ENCODE peak calls at places on chromosomes 11 and 22, in eight cellular contexts. T is brain microvascular endothelial cell, W is GM23248, Z is colonic mucosa, L is mammary epithelial cell, O is cardiac muscle cell, B is sigmoid colon, F is right atrium auricular region. A is an unnamed sample.

GRCh38 chr22:30044369-30044768 is 35.9 kb upstream of the HORMAD2 start:
- DNase-seq in W (peak), F (peak), L (peak), B (peak), T (peak), Z (peak), O (peak), A (no peak)

GRCh38 chr22:32469799-32470212 is 4.8 kb upstream of the FBXO7 start:
- DNase-seq in W (peak), F (no peak), T (peak), O (peak), L (peak), B (peak), Z (no peak), A (no peak)

GRCh38 chr11:19872526-19873135 is 160.0 kb downstream of the NAV2 start:
- DNase-seq in L (peak), O (no peak), T (no peak), Z (no peak), W (no peak), F (no peak), B (no peak), A (no peak)

GRCh38 chr22:23790819-23791736 is 4.3 kb downstream of the SMARCB1 start:
- DNase-seq in B (no peak), W (peak), Z (no peak), T (no peak), L (no peak), O (peak), F (no peak), A (no peak)

GRCh38 chr22:21876486-21877176 is 9.2 kb upstream of the MAPK1 start:
- DNase-seq in L (peak), Z (no peak), O (peak), B (no peak), W (peak), T (peak), F (no peak), A (peak)

GRCh38 chr22:30392661-30393321 is 4.0 kb upstream of the SEC14L2 start:
- DNase-seq in Z (no peak), T (no peak), W (peak), O (no peak), L (no peak), B (no peak), F (no peak), A (no peak)

GRCh38 chr11:94089356-94089755 is 39.3 kb upstream of the PANX1 start:
- DNase-seq in T (no peak), W (no peak), Z (no peak), L (no peak), F (no peak), B (no peak), O (no peak), A (no peak)

GRCh38 chr22:17846326-17846992 is 72.2 kb upstream of the BID start:
- DNase-seq in T (no peak), B (peak), W (peak), O (no peak), L (no peak), Z (no peak), F (no peak), A (no peak)

GRCh38 chr11:130945945-130946344 is 29.7 kb upstream of the SNX19 start:
- DNase-seq in O (peak), F (no peak), L (peak), T (peak), W (peak), B (peak), Z (no peak), A (no peak)

GRCh38 chr11:72955466-72955865 is 141.3 kb downstream of the ATG16L2 start:
- DNase-seq in L (no peak), W (no peak), F (no peak), B (no peak), T (no peak), O (no peak), Z (no peak), A (no peak)

GRCh38 chr22:21628386-21629261 is 1.2 kb downstream of the YDJC start:
- DNase-seq in B (no peak), L (no peak), Z (no peak), F (no peak), T (no peak), W (no peak), O (no peak), A (no peak)

GRCh38 chr22:30290318-30290678 is 993 bp upstream of the CASTOR1 start:
- DNase-seq in L (no peak), F (no peak), B (no peak), W (peak), O (no peak), T (no peak), Z (no peak), A (no peak)

GRCh38 chr11:112363527-112363926 is 102.9 kb upstream of the PLET1 start:
- DNase-seq in O (peak), B (no peak), L (no peak), W (peak), F (no peak), T (no peak), Z (no peak), A (no peak)

GRCh38 chr11:63560506-63561179 is 2.5 kb downstream of the PLAAT2 start:
- DNase-seq in F (peak), B (peak), Z (peak), O (no peak), L (peak), W (no peak), T (no peak), A (no peak)

GRCh38 chr11:102780491-102780918 is at the start of gene MMP10:
- DNase-seq in T (peak), B (no peak), F (no peak), Z (no peak), W (peak), O (peak), L (peak), A (no peak)

GRCh38 chr11:72969894-72970335 is 155.7 kb downstream of the ATG16L2 start:
- DNase-seq in L (peak), O (peak), B (no peak), Z (no peak), T (peak), W (peak), F (no peak), A (peak)

GRCh38 chr11:1484061-1484671 is 2.4 kb downstream of the MOB2 start:
- DNase-seq in L (no peak), W (no peak), B (peak), T (no peak), Z (no peak), O (no peak), F (no peak), A (no peak)

GRCh38 chr11:43924112-43924855 is 18.2 kb upstream of the C11orf96 start:
- DNase-seq in W (no peak), T (no peak), L (no peak), B (no peak), F (no peak), O (no peak), Z (no peak), A (no peak)

GRCh38 chr11:88555829-88556202 is 218.3 kb upstream of the CTSC start:
- DNase-seq in T (no peak), F (no peak), L (peak), W (peak), O (peak), B (no peak), Z (no peak), A (no peak)

GRCh38 chr22:23149743-23150238 is 4.5 kb downstream of the RAB36 start:
- DNase-seq in B (no peak), O (no peak), L (no peak), Z (no peak), T (no peak), W (no peak), F (no peak), A (no peak)

GRCh38 chr11:125408281-125408680 is 87.8 kb downstream of the FEZ1 start:
- DNase-seq in Z (no peak), W (no peak), B (peak), F (no peak), L (no peak), T (no peak), O (no peak), A (no peak)

GRCh38 chr11:40987895-40988435 is 471.5 kb downstream of the LRRC4C start:
- DNase-seq in W (no peak), T (no peak), O (no peak), F (no peak), Z (no peak), B (no peak), L (peak), A (no peak)

GRCh38 chr11:22671751-22672150 is 5.3 kb downstream of the GAS2 start:
- DNase-seq in Z (no peak), L (no peak), F (no peak), O (peak), B (no peak), T (no peak), W (peak), A (no peak)

GRCh38 chr22:50218996-50219727 is 18.4 kb downstream of the SELENOO start:
- DNase-seq in W (peak), L (peak), B (peak), O (peak), F (peak), T (peak), Z (peak), A (no peak)

GRCh38 chr22:43110927-43111623 is 525 bp downstream of the BIK start:
- DNase-seq in O (no peak), Z (peak), L (peak), W (peak), B (no peak), F (no peak), T (no peak), A (peak)

GRCh38 chr11:76789443-76789719 is 6.2 kb downstream of the TSKU start:
- DNase-seq in Z (no peak), L (no peak), T (no peak), B (peak), W (no peak), F (no peak), O (no peak), A (no peak)

GRCh38 chr11:79902493-79902892 is 461.7 kb upstream of the TENM4 start:
- DNase-seq in F (no peak), T (peak), W (no peak), L (peak), B (no peak), O (no peak), Z (no peak), A (no peak)

GRCh38 chr11:115379528-115379927 is 124.7 kb downstream of the CADM1 start:
- DNase-seq in L (no peak), F (no peak), O (no peak), Z (no peak), T (no peak), W (no peak), B (no peak), A (no peak)

GRCh38 chr22:18096823-18097222 is 13.8 kb upstream of the TUBA8 start:
- DNase-seq in O (no peak), W (no peak), Z (no peak), F (no peak), L (no peak), T (no peak), B (no peak), A (no peak)

GRCh38 chr11:122751298-122752070 is 86.8 kb upstream of the CRTAM start:
- DNase-seq in B (peak), L (peak), Z (no peak), O (no peak), W (peak), F (no peak), T (no peak), A (no peak)

GRCh38 chr11:553949-554398 is 6.6 kb downstream of the LMNTD2 start:
- DNase-seq in O (no peak), Z (no peak), B (no peak), W (no peak), L (no peak), T (no peak), F (no peak), A (no peak)

GRCh38 chr11:64358907-64359711 is at the start of gene RPS6KA4:
- DNase-seq in Z (peak), T (peak), W (peak), B (no peak), L (peak), O (peak), F (no peak), A (peak)

GRCh38 chr11:121299417-121299816 is 6.8 kb downstream of the SC5D start:
- DNase-seq in T (no peak), W (no peak), O (no peak), F (no peak), Z (no peak), L (no peak), B (no peak), A (no peak)

GRCh38 chr11:62923634-62924411 is 2.7 kb upstream of the CHRM1 start:
- DNase-seq in L (no peak), F (no peak), T (no peak), B (no peak), O (no peak), Z (no peak), W (peak), A (peak)

GRCh38 chr22:24112188-24112587 is 69.1 kb upstream of the SUSD2 start:
- DNase-seq in O (peak), B (no peak), Z (no peak), F (no peak), L (peak), W (peak), T (no peak), A (no peak)

GRCh38 chr11:74280494-74280893 is 30.9 kb downstream of the P4HA3 start:
- DNase-seq in Z (no peak), L (no peak), F (no peak), T (no peak), O (no peak), W (no peak), B (no peak), A (no peak)

GRCh38 chr11:74278103-74278502 is 33.3 kb downstream of the P4HA3 start:
- DNase-seq in L (no peak), Z (no peak), B (no peak), F (no peak), W (no peak), T (no peak), O (no peak), A (no peak)

GRCh38 chr11:74276581-74276980 is 34.9 kb downstream of the P4HA3 start:
- DNase-seq in B (no peak), L (no peak), F (no peak), W (peak), O (peak), T (peak), Z (no peak), A (no peak)

GRCh38 chr11:74278721-74279148 is 32.7 kb downstream of the P4HA3 start:
- DNase-seq in T (peak), O (peak), W (peak), Z (no peak), B (peak), L (peak), F (peak), A (no peak)

GRCh38 chr11:74279256-74279655 is 32.2 kb downstream of the P4HA3 start:
- DNase-seq in Z (no peak), F (no peak), O (peak), L (no peak), T (no peak), W (peak), B (no peak), A (no peak)
- H3K27ac ChIP-seq in Z (no peak), F (peak), O (no peak), L (peak), T (peak), W (peak), B (peak), A (no peak)

GRCh38 chr11:65578667-65579066 is 2.8 kb downstream of the EHBP1L1 start:
- DNase-seq in L (no peak), O (no peak), F (no peak), W (no peak), Z (no peak), B (no peak), T (no peak), A (no peak)

GRCh38 chr11:65577756-65578109 is 1.9 kb downstream of the EHBP1L1 start:
- DNase-seq in Z (no peak), F (no peak), L (no peak), T (no peak), O (no peak), B (peak), W (no peak), A (no peak)

GRCh38 chr11:65579291-65579690 is 3.4 kb downstream of the EHBP1L1 start:
- DNase-seq in W (no peak), L (no peak), F (no peak), O (no peak), Z (no peak), B (no peak), T (no peak), A (no peak)

GRCh38 chr11:65576867-65577755 is 1.3 kb downstream of the EHBP1L1 start:
- DNase-seq in Z (peak), B (peak), T (no peak), F (peak), O (peak), L (peak), W (peak), A (no peak)

GRCh38 chr11:65578134-65578533 is 2.3 kb downstream of the EHBP1L1 start:
- DNase-seq in F (no peak), Z (no peak), T (no peak), O (no peak), L (no peak), W (no peak), B (peak), A (no peak)
- H3K4me3 ChIP-seq in F (peak), Z (peak), T (no peak), O (no peak), L (no peak), W (peak), B (peak), A (no peak)

GRCh38 chr11:29527391-29527936 is 489.4 kb downstream of the KCNA4 start:
- DNase-seq in W (peak), O (peak), L (peak), Z (no peak), F (no peak), B (no peak), T (peak), A (no peak)
- H3K27ac ChIP-seq in W (peak), O (no peak), L (peak), Z (no peak), F (no peak), B (no peak), T (peak), A (no peak)

DNA sequence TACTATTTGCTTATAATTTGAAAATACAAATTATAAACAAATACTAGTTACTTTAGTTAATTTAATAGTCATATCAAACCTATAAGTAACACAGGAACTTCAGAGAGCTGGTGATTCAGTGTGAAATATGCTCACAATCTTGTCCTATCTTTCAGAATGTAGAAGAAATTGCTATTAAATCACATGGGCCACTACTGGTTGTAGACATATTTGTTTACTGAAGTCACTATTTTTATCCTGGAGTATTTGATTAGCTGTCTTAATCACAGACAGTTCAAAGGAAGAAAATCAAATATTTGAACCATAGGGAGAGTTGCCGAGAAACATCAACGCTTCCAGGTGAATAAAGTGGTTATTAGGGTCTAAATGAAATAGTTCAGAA is 187.6 kb upstream of the ANO3 start:
- DNase-seq in O (no peak), Z (no peak), F (no peak), L (no peak), B (no peak), W (no peak), T (no peak), A (no peak)
- H3K4me3 ChIP-seq in O (no peak), Z (no peak), F (no peak), L (no peak), B (no peak), W (no peak), T (no peak), A (no peak)

DNA sequence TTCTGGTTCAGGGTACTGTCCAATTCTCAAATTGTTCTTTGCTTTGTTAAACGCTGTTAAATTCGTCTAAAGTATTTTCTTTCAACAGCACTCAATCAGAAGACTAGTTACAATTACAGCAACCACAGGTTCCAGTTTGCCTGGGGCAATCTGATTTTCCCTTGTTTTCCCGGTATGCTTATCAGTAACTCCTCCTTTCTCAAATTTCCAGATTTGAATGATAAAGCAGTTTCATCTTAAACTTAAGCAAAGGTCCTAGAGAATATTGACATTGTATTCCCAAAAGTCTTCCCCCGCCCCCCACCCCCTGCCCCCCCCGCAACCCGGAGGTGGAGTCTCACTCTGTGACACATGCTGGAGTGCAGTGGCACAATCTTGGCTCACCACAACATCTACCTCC is 10.5 kb upstream of the USP28 start:
- DNase-seq in T (no peak), B (no peak), W (no peak), L (no peak), Z (no peak), O (no peak), F (no peak), A (no peak)
- H3K27ac ChIP-seq in T (no peak), B (no peak), W (no peak), L (no peak), Z (no peak), O (no peak), F (no peak), A (no peak)

GRCh38 chr11:5117588-5117987 is 20.6 kb downstream of the OR52A5 start:
- DNase-seq in T (no peak), O (no peak), Z (no peak), B (no peak), W (no peak), F (no peak), L (no peak), A (no peak)

GRCh38 chr11:5118893-5119292 is 19.3 kb downstream of the OR52A5 start:
- DNase-seq in W (no peak), F (no peak), T (no peak), O (no peak), Z (no peak), B (no peak), L (no peak), A (no peak)

DNA sequence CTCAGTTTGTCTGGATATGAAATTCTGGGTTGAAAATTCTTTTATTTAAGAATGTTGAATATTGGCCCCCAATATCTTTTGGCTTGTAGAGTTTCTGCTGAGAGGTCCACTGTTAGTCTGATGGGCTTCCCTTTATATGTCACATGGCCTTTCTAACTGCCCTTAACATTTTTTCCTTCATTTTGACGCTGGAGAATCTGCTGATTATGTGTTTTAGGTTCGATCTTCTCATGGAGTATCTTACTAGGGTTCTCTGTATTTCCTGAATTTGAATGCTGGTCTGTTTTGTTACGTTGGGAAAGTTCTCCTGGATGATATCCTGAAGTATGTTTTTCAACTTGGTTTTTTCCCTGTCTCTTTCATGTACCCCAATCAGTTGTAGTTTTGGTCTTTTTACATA is 22.8 kb downstream of the OR52A5 start:
- DNase-seq in O (no peak), T (no peak), F (no peak), W (no peak), L (no peak), Z (no peak), B (no peak), A (no peak)
- H3K4me3 ChIP-seq in O (no peak), T (no peak), F (no peak), W (no peak), L (no peak), Z (no peak), B (no peak), A (no peak)

A was measured in CD4-positive, CD25-positive, alpha-beta regulatory T cell.